ENCODE peak calls at places on chromosomes 2 and 18, in five cellular contexts. Q, E, R, A and Y are unnamed samples.

GRCh38 chr2:158337018-158337417 is 119.5 kb downstream of the CCDC148 start:
- DNase-seq in Q (no peak), E (no peak), R (no peak), A (no peak), Y (no peak)

GRCh38 chr2:118969734-118970395 is 27.9 kb downstream of the MARCO start:
- DNase-seq in Q (no peak), E (peak; percentile 8), R (no peak), A (no peak), Y (no peak)

GRCh38 chr2:205687018-205687956 is 5.0 kb downstream of the NRP2 start:
- DNase-seq in Q (no peak), E (no peak), R (no peak), A (no peak), Y (no peak)

GRCh38 chr2:26590439-26590838 is 50.7 kb downstream of the CIB4 start:
- DNase-seq in Q (no peak), E (no peak), R (no peak), A (peak; percentile 4), Y (no peak)

GRCh38 chr2:25268136-25268535 is 73.6 kb downstream of the DNMT3A start:
- DNase-seq in Q (no peak), E (no peak), R (no peak), A (peak; percentile 34), Y (no peak)

GRCh38 chr2:60830991-60831390 is 50.4 kb upstream of the REL start:
- DNase-seq in Q (no peak), E (no peak), R (no peak), A (no peak), Y (no peak)

GRCh38 chr2:219726916-219727315 is 99.5 kb downstream of the SLC4A3 start:
- DNase-seq in Q (no peak), E (no peak), R (peak; percentile 42), A (no peak), Y (no peak)

GRCh38 chr18:14925281-14925709 is 177.3 kb downstream of the ANKRD30B start:
- DNase-seq in Q (no peak), E (peak; percentile 64), R (no peak), A (no peak), Y (no peak)

GRCh38 chr2:232901711-232902578 is 31.9 kb downstream of the SNORC start:
- DNase-seq in Q (peak; percentile 50), E (peak; percentile 82), R (no peak), A (no peak), Y (no peak)

GRCh38 chr2:240782221-240782885 is 37.7 kb downstream of the KIF1A start:
- DNase-seq in Q (no peak), E (no peak), R (no peak), A (peak; percentile 45), Y (no peak)

GRCh38 chr2:168666339-168666738 is 136.1 kb upstream of the NOSTRIN start:
- DNase-seq in Q (no peak), E (no peak), R (no peak), A (no peak), Y (no peak)

GRCh38 chr2:181818036-181818680 is 73.4 kb upstream of the ITPRID2 start:
- DNase-seq in Q (no peak), E (no peak), R (no peak), A (no peak), Y (no peak)

GRCh38 chr18:63410792-63411191 is 11.5 kb downstream of the VPS4B start:
- DNase-seq in Q (no peak), E (peak; percentile 49), R (no peak), A (no peak), Y (no peak)

GRCh38 chr2:238097201-238097987 is 2.7 kb upstream of the ESPNL start:
- DNase-seq in Q (no peak), E (no peak), R (no peak), A (peak; percentile 27), Y (no peak)

GRCh38 chr2:41495050-41495449 is 552.8 kb upstream of the PKDCC start:
- DNase-seq in Q (no peak), E (no peak), R (peak; percentile 12), A (no peak), Y (peak; percentile 18)

GRCh38 chr2:235330775-235331438 is 162.9 kb upstream of the AGAP1 start:
- DNase-seq in Q (peak; percentile 78), E (peak; percentile 86), R (no peak), A (no peak), Y (no peak)

GRCh38 chr2:162037886-162038285 is 36.1 kb downstream of the DPP4 start:
- DNase-seq in Q (no peak), E (no peak), R (no peak), A (no peak), Y (no peak)

GRCh38 chr2:240919161-240919781 is 13.1 kb downstream of the CROCC2 start:
- DNase-seq in Q (no peak), E (no peak), R (no peak), A (peak; percentile 45), Y (peak; percentile 2)

GRCh38 chr2:223114170-223114569 is 62.2 kb downstream of the KCNE4 start:
- DNase-seq in Q (peak; percentile 23), E (no peak), R (no peak), A (no peak), Y (no peak)

GRCh38 chr18:79385326-79385725 is 10.4 kb upstream of the NFATC1 start:
- DNase-seq in Q (no peak), E (no peak), R (no peak), A (no peak), Y (no peak)

GRCh38 chr2:100643459-100643858 is 80.7 kb downstream of the PDCL3 start:
- DNase-seq in Q (no peak), E (no peak), R (no peak), A (no peak), Y (no peak)

GRCh38 chr2:20501974-20502373 is 55.1 kb downstream of the RHOB start:
- DNase-seq in Q (peak; percentile 81), E (peak; percentile 99), R (no peak), A (peak; percentile 32), Y (no peak)

GRCh38 chr2:121588357-121588756 is 57.7 kb downstream of the RNU4ATAC start:
- DNase-seq in Q (no peak), E (no peak), R (no peak), A (no peak), Y (no peak)

GRCh38 chr2:169765523-169765922 is 31.9 kb downstream of the KLHL23 start:
- DNase-seq in Q (peak; percentile 24), E (no peak), R (no peak), A (no peak), Y (no peak)

GRCh38 chr2:9735335-9735734 is 104.5 kb upstream of the YWHAQ start:
- DNase-seq in Q (no peak), E (no peak), R (no peak), A (no peak), Y (no peak)

GRCh38 chr2:150544731-150545130 is 57.3 kb upstream of the RND3 start:
- DNase-seq in Q (no peak), E (peak; percentile 47), R (no peak), A (no peak), Y (no peak)

GRCh38 chr2:150552421-150552820 is 65.0 kb upstream of the RND3 start:
- DNase-seq in Q (no peak), E (no peak), R (no peak), A (no peak), Y (no peak)

GRCh38 chr2:150549381-150549780 is 61.9 kb upstream of the RND3 start:
- DNase-seq in Q (no peak), E (no peak), R (no peak), A (no peak), Y (no peak)

GRCh38 chr2:150545931-150546330 is 58.5 kb upstream of the RND3 start:
- DNase-seq in Q (no peak), E (no peak), R (no peak), A (no peak), Y (no peak)

DNA sequence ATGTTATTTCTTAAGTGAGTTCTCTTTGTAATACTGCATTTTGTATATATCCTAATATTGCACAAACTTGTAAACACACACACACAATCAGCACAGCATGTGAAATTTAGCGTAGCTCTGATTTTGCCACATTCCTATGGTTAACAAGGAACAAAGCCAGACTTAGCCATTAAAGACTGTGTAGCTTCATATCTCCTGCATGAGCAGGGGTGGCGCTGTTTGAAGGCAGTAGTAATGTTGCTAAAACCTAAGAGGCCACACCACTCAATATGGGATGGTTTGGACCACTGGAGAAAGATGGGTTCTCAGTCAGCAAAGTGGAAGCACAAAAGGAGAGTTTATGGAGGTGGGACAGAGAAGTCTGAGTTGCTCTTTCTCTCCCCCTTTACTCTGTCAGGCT is 61.1 kb upstream of the RND3 start:
- DNase-seq in Q (no peak), E (peak; percentile 40), R (peak; percentile 61), A (no peak), Y (no peak)
- TF ChIP-seq CTCF in Q (peak; percentile 39), E (peak; percentile 32), R (peak; percentile 71), A (no peak), Y (peak; percentile 43)

DNA sequence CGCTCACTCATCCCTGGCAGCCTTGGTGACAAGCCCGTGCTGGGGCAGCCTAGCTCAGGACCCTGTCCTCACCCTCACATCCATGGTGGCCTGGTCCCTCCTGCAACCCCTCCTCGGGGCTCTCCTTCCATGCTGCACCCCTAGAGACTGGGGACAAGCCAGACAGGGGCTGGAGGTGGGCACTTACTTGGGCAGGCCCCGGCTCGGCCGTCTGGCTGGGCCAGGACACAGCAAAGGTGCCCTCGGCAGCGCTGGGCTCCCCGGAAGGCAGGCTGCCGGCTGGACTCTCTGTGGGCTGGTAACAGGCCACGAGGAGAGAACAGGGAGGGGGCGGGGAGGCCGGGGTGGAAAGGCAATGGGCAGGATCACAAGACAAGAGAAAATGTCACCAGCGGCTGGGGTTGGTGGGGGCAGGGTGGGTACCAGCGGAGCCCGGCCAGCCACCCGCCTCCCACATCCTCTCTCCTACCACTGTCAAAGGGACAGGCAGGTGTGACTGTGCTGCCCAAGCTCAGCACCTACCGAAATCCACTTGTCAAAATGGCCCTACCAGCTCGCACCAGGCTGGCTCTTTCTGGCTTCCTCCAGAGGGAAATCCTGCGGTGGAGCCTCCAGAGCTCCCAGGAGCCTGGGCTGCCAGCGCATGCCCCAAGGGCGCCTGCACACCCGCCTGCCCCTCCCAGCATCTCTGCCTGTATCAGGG is 54.7 kb downstream of the BIN1 start:
- DNase-seq in Q (no peak), E (no peak), R (no peak), A (peak; percentile 74), Y (no peak)
- TF ChIP-seq CTCF in Q (no peak), E (no peak), R (no peak), A (no peak), Y (no peak)

GRCh38 chr2:11642972-11643371 is 27.0 kb downstream of the NTSR2 start:
- DNase-seq in Q (no peak), E (no peak), R (no peak), A (no peak), Y (no peak)
- TF ChIP-seq CTCF in Q (no peak), E (no peak), R (no peak), A (no peak), Y (no peak)

GRCh38 chr2:404581-404980 is 116.7 kb upstream of the ALKAL2 start:
- DNase-seq in Q (no peak), E (no peak), R (no peak), A (no peak), Y (no peak)

GRCh38 chr2:406876-407275 is 119.0 kb upstream of the ALKAL2 start:
- DNase-seq in Q (no peak), E (no peak), R (no peak), A (no peak), Y (no peak)

GRCh38 chr2:403682-404081 is 115.8 kb upstream of the ALKAL2 start:
- DNase-seq in Q (no peak), E (no peak), R (no peak), A (no peak), Y (no peak)

GRCh38 chr2:407630-408029 is 119.7 kb upstream of the ALKAL2 start:
- DNase-seq in Q (no peak), E (no peak), R (no peak), A (no peak), Y (no peak)

DNA sequence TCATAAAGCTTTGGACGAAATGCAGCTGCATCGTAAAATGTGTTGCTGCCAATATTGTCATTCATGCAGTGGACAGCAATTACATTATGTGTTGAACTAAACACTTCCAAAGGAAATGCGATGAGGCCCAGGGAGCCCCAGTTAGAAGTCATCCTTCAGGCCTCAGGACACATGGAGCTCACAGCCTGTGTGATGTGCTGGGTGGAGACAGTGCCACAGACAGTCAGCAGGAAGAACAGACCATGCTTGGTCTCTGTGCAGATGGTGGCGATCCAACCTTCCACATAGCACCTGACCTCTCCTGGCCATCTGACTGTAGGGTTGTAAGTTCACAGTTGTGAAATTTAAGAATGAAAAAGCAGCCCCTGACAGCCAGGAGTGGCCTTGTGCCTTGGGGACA is 118.3 kb upstream of the ALKAL2 start:
- DNase-seq in Q (no peak), E (no peak), R (no peak), A (no peak), Y (no peak)
- TF ChIP-seq CTCF in Q (no peak), E (no peak), R (no peak), A (no peak), Y (no peak)